ENCODE peak calls at places on chromosomes 2 and 18, in six cellular contexts. D is activated naive CD4-positive, alpha-beta T cell; J is colonic mucosa; C is NCI-H1092 treated with DMSO at 0.1 percent for 48 hours; L is AG08396; H is glomerular endothelial cell. I is an unnamed sample.

GRCh38 chr2:43708891-43709290 is 32.7 kb upstream of the C1GALT1C1L start:
- DNase-seq in D (no peak), J (no peak), C (no peak), L (no peak), H (no peak), I (no peak)

GRCh38 chr2:226115832-226116200 is 683.8 kb downstream of the IRS1 start:
- DNase-seq in D (no peak), J (no peak), C (no peak), L (no peak), H (no peak), I (no peak)

GRCh38 chr18:37571266-37571665 is 5.7 kb upstream of the CELF4 start:
- DNase-seq in D (no peak), J (no peak), C (no peak), L (no peak), H (no peak), I (no peak)

GRCh38 chr2:240785424-240786335 is 34.3 kb downstream of the KIF1A start:
- DNase-seq in D (no peak), J (no peak), C (no peak), L (no peak), H (no peak), I (no peak)

GRCh38 chr2:191311627-191312026 is 66.4 kb downstream of the MYO1B start:
- DNase-seq in D (no peak), J (peak), C (no peak), L (peak), H (no peak), I (no peak)

GRCh38 chr2:31384771-31385276 is 29.7 kb downstream of the XDH start:
- DNase-seq in D (no peak), J (no peak), C (no peak), L (peak), H (no peak), I (no peak)

GRCh38 chr2:13113016-13113415 is 396.3 kb downstream of the TRIB2 start:
- DNase-seq in D (no peak), J (no peak), C (no peak), L (no peak), H (no peak), I (no peak)

GRCh38 chr18:12811191-12811950 is 72.7 kb downstream of the PTPN2 start:
- DNase-seq in D (no peak), J (no peak), C (no peak), L (no peak), H (no peak), I (no peak)

GRCh38 chr2:120436885-120437603 is 91.1 kb downstream of the INHBB start:
- DNase-seq in D (no peak), J (peak), C (peak), L (peak), H (peak), I (no peak)

GRCh38 chr2:94872088-94872618 is 923 bp downstream of the TEKT4 start:
- DNase-seq in D (no peak), J (no peak), C (no peak), L (no peak), H (no peak), I (no peak)

GRCh38 chr2:27959496-27959895 is 69.0 kb downstream of the BABAM2 start:
- DNase-seq in D (no peak), J (peak), C (no peak), L (no peak), H (no peak), I (no peak)

GRCh38 chr18:42617086-42617725 is 498.3 kb downstream of the RIT2 start:
- DNase-seq in D (no peak), J (no peak), C (peak), L (no peak), H (no peak), I (no peak)

GRCh38 chr18:8468911-8469310 is 140.3 kb upstream of the RAB12 start:
- DNase-seq in D (no peak), J (no peak), C (no peak), L (no peak), H (no peak), I (no peak)

GRCh38 chr2:47165001-47165555 is 10.0 kb upstream of the STPG4 start:
- DNase-seq in D (no peak), J (no peak), C (no peak), L (peak), H (no peak), I (no peak)

GRCh38 chr18:46868171-46868921 is 49.0 kb downstream of the PIAS2 start:
- DNase-seq in D (no peak), J (no peak), C (no peak), L (no peak), H (no peak), I (no peak)

GRCh38 chr2:75602724-75603342 is 42.1 kb upstream of the EVA1A start:
- DNase-seq in D (no peak), J (no peak), C (no peak), L (no peak), H (no peak), I (no peak)

GRCh38 chr18:22705328-22705727 is 227.8 kb upstream of the RBBP8 start:
- DNase-seq in D (no peak), J (no peak), C (no peak), L (peak), H (no peak), I (no peak)

GRCh38 chr2:83364264-83364663 is 1094.8 kb downstream of the SUCLG1 start:
- DNase-seq in D (no peak), J (no peak), C (no peak), L (no peak), H (no peak), I (no peak)

GRCh38 chr2:70958759-70959158 is 19.7 kb upstream of the ANKRD53 start:
- DNase-seq in D (no peak), J (peak), C (no peak), L (no peak), H (no peak), I (no peak)

GRCh38 chr2:177869209-177869608 is 203.4 kb downstream of the PDE11A start:
- DNase-seq in D (no peak), J (no peak), C (no peak), L (no peak), H (no peak), I (no peak)

GRCh38 chr18:53952700-53953099 is 271.8 kb downstream of the MBD2 start:
- DNase-seq in D (no peak), J (no peak), C (no peak), L (no peak), H (no peak), I (no peak)

GRCh38 chr2:221573430-221574230 is 1.5 kb upstream of the EPHA4 start:
- DNase-seq in D (peak), J (peak), C (peak), L (peak), H (no peak), I (peak)

GRCh38 chr18:26685438-26686173 is 137.3 kb upstream of the KCTD1 start:
- DNase-seq in D (no peak), J (no peak), C (no peak), L (no peak), H (no peak), I (no peak)

GRCh38 chr2:190378883-190379237 is 29.3 kb upstream of the MFSD6 start:
- DNase-seq in D (no peak), J (no peak), C (no peak), L (no peak), H (no peak), I (no peak)

GRCh38 chr2:20467789-20468548 is 21.1 kb downstream of the RHOB start:
- DNase-seq in D (no peak), J (no peak), C (no peak), L (no peak), H (no peak), I (no peak)

GRCh38 chr2:8296340-8296739 is 385.5 kb upstream of the ID2 start:
- DNase-seq in D (no peak), J (no peak), C (no peak), L (no peak), H (no peak), I (no peak)

GRCh38 chr2:199315299-199316179 is 142.2 kb downstream of the SATB2 start:
- DNase-seq in D (no peak), J (peak), C (no peak), L (no peak), H (no peak), I (no peak)

GRCh38 chr2:105447476-105447875 is 48.6 kb upstream of the FHL2 start:
- DNase-seq in D (no peak), J (no peak), C (no peak), L (no peak), H (no peak), I (no peak)

GRCh38 chr2:38496927-38497669 is 105.6 kb downstream of the HNRNPLL start:
- DNase-seq in D (no peak), J (no peak), C (no peak), L (no peak), H (no peak), I (no peak)

GRCh38 chr2:128736689-128737545 is 418.2 kb upstream of the HS6ST1 start:
- DNase-seq in D (peak), J (peak), C (peak), L (peak), H (peak), I (no peak)

GRCh38 chr2:172090947-172091625 is 5.8 kb downstream of the DLX1 start:
- DNase-seq in D (no peak), J (no peak), C (no peak), L (peak), H (no peak), I (no peak)

GRCh38 chr2:226661789-226662545 is 137.7 kb downstream of the IRS1 start:
- DNase-seq in D (no peak), J (no peak), C (no peak), L (peak), H (no peak), I (no peak)

GRCh38 chr18:76593838-76594237 is 98.8 kb upstream of the ZNF516 start:
- DNase-seq in D (no peak), J (no peak), C (no peak), L (no peak), H (no peak), I (no peak)

GRCh38 chr2:156321243-156321904 is 11.1 kb downstream of the NR4A2 start:
- DNase-seq in D (no peak), J (peak), C (no peak), L (no peak), H (no peak), I (no peak)

GRCh38 chr2:21821697-21822227 is 698.0 kb downstream of the TDRD15 start:
- DNase-seq in D (no peak), J (no peak), C (no peak), L (no peak), H (no peak), I (no peak)

GRCh38 chr2:138180691-138181386 is 216.6 kb downstream of the HNMT start:
- DNase-seq in D (no peak), J (no peak), C (no peak), L (no peak), H (no peak), I (no peak)

GRCh38 chr18:5518899-5519371 is 24.9 kb downstream of the EPB41L3 start:
- DNase-seq in D (no peak), J (no peak), C (no peak), L (no peak), H (no peak), I (no peak)

GRCh38 chr2:31980674-31981356 is 30.0 kb downstream of the MEMO1 start:
- DNase-seq in D (no peak), J (no peak), C (no peak), L (peak), H (no peak), I (no peak)

GRCh38 chr2:71282493-71282892 is 49.1 kb upstream of the ZNF638 start:
- DNase-seq in D (no peak), J (no peak), C (no peak), L (no peak), H (no peak), I (no peak)

GRCh38 chr2:101388232-101388631 is 929 bp upstream of the CREG2 start:
- DNase-seq in D (no peak), J (no peak), C (no peak), L (peak), H (no peak), I (no peak)